ENCODE peak calls at places on chromosomes 1 and 21, in four cellular contexts. R is upper lobe of left lung, O is tibial nerve, A is heart left ventricle. V is an unnamed sample.

GRCh38 chr21:25370311-25370744 is 237.0 kb downstream of the MRPL39 start:
- DNase-seq in R (no peak), O (no peak), A (no peak), V (no peak)

GRCh38 chr1:207923561-207923960 is 12.6 kb upstream of the CD34 start:
- DNase-seq in R (peak), O (no peak), A (no peak), V (no peak)

GRCh38 chr1:61636392-61636791 is 88.5 kb downstream of the TM2D1 start:
- DNase-seq in R (no peak), O (no peak), A (no peak), V (no peak)

GRCh38 chr1:150555198-150555970 is 6.2 kb downstream of the ADAMTSL4 start:
- DNase-seq in R (no peak), O (no peak), A (no peak), V (no peak)

GRCh38 chr1:90835661-90836344 is 118.7 kb upstream of the BARHL2 start:
- DNase-seq in R (peak), O (no peak), A (peak), V (no peak)

GRCh38 chr1:165697881-165698842 is at the start of gene ALDH9A1:
- DNase-seq in R (peak), O (peak), A (peak), V (peak)

GRCh38 chr1:240801445-240801844 is 189.5 kb upstream of the GREM2 start:
- DNase-seq in R (no peak), O (peak), A (no peak), V (no peak)

GRCh38 chr21:31987696-31988095 is 114.9 kb downstream of the HUNK start:
- DNase-seq in R (no peak), O (no peak), A (no peak), V (no peak)

GRCh38 chr21:32412998-32413504 is 545 bp downstream of the EVA1C start:
- DNase-seq in R (peak), O (peak), A (peak), V (no peak)

GRCh38 chr1:24351918-24352637 is 32.9 kb downstream of the GRHL3 start:
- DNase-seq in R (no peak), O (no peak), A (no peak), V (no peak)

GRCh38 chr1:48492392-48492791 is 20.4 kb upstream of the SPATA6 start:
- DNase-seq in R (no peak), O (no peak), A (no peak), V (no peak)

GRCh38 chr1:100750002-100750885 is 30.7 kb downstream of the VCAM1 start:
- DNase-seq in R (no peak), O (no peak), A (no peak), V (no peak)

GRCh38 chr1:154446292-154446691 is 41.1 kb downstream of the IL6R start:
- DNase-seq in R (no peak), O (peak), A (no peak), V (no peak)

GRCh38 chr1:224082146-224082545 is 31.8 kb upstream of the FBXO28 start:
- DNase-seq in R (no peak), O (no peak), A (no peak), V (no peak)

DNA sequence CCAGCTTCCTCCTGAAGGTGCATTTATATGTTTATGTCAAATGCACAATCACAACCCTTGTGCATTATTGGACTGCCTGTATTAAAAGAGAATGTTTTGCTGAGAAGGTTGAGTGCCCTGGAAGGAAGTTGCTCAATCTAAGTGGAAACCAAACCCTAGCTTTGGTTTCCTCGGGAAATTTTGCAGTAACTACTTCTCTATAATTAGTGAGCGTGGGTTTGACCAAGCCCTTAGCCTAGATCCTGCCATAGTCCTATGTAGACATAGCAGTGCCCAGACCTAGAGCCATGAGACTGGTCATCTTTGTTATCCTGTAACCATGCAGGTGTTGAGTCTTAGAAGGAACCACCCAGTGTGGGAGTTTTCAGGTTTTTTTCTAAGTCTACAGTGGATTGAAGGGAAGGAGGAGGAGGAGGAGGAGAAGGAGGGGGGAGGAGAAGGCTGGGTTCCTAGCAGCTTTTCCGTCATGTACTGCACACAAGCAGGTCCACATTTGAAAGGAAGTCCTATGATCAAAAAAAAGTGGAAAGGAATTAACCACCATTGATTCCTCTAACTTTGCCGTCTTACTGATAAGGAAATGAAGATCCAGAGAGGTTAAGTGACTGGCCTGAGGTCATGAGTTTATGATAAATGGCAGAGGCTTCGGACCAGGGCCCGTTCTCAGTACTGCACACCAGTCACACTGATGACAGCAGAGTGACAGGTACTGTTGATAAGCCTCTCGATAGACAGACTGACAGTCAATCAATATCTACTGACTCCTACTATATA is 72.2 kb upstream of the LYST start:
- DNase-seq in R (no peak), O (no peak), A (no peak), V (no peak)
- TF ChIP-seq POLR2A in R (no peak), O (no peak), A (no peak), V (no peak)

DNA sequence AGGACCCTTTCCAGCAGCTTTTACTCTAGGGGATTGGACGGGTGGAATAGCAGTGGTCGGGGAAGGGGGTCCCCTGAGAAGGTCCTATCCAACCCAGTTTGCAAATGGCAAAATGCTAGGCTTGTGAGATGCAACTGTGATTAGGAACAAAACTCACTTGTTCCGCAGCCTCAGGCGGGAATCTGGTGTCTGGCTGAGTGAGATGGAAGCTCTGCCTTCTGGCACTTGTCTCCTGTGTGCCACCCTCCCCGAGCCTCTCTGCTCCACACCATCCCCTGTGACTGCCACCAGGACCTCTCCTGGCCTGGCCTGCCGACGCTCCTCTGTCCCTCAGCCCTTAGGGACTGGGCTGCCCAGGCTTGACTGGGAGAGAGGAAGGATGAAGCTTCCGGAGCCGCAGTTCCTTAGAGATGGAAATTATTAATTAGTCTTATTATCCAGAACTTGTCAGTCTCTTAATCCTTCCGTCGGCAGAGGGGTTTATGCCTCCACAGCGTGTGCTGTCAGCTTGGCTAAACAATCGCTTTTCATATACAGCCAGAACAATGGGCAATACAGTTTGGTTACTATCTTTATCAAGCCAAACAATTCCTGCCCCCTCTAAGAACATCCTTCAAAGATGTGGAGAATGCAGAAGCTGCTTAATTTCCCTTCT is 292.8 kb upstream of the VAMP3 start:
- DNase-seq in R (no peak), O (no peak), A (no peak), V (no peak)
- H3K27ac ChIP-seq in R (peak), O (peak), A (no peak), V (peak)

GRCh38 chr1:9901148-9902059 is 8.7 kb downstream of the CTNNBIP1 start:
- DNase-seq in R (no peak), O (no peak), A (peak), V (no peak)

GRCh38 chr1:9903801-9904527 is 6.1 kb downstream of the CTNNBIP1 start:
- DNase-seq in R (no peak), O (no peak), A (no peak), V (no peak)

GRCh38 chr1:9904571-9904970 is 5.5 kb downstream of the CTNNBIP1 start:
- DNase-seq in R (no peak), O (no peak), A (no peak), V (no peak)

GRCh38 chr1:9902060-9902452 is 8.0 kb downstream of the CTNNBIP1 start:
- DNase-seq in R (no peak), O (no peak), A (peak), V (no peak)

DNA sequence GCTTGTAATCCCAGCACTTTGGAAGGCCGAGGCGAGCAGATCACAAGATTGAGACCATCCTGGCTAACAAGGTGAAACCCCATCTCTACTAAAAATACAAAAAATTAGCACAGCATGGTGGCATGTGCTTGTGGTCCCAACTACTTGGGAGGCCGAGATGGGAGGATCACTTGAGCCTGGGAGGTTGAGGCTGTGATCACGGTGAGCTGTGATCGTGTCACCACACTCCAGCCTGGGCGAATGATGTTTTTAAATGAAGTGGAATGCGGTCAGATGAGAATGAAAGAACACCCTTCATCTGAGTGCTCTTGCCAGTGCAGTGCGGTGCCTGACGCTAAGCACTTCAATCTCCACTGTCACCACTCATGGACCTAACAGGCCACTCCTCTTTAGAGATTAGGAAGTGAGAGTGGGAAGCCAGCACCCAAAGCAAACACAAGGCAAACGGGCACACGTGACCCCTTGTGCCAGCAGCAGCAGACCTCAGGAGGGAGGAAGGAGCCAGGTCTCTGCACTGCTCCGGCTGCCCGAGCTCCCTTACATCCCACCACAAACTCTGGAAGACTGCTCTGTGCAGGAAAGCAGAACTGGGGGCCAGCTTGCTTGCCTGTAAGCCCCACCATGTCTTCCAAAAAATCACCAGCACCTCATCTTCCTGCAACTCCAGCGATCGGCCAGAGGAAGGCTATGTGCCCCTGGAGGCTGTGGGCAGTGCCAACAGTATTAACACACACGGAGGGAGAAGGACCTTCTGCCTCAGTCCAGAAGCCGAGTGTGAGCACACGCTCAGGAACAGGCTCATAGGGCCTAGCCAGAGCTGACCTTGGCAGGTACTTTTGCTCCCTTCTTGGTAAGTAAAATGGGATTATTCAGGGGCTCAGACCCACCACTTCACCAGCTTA is 9.7 kb downstream of the CTNNBIP1 start:
- DNase-seq in R (no peak), O (peak), A (peak), V (no peak)
- TF ChIP-seq POLR2A in R (peak), O (no peak), A (no peak), V (no peak)

GRCh38 chr1:2499260-2499659 is 23.2 kb downstream of the PLCH2 start:
- DNase-seq in R (no peak), O (no peak), A (no peak), V (no peak)
- H3K27ac ChIP-seq in R (no peak), O (no peak), A (no peak), V (no peak)

GRCh38 chr1:184930645-184931044 is 43.7 kb downstream of the NIBAN1 start:
- DNase-seq in R (no peak), O (no peak), A (no peak), V (no peak)
- TF ChIP-seq POLR2A in R (no peak), O (no peak), A (no peak), V (no peak)

DNA sequence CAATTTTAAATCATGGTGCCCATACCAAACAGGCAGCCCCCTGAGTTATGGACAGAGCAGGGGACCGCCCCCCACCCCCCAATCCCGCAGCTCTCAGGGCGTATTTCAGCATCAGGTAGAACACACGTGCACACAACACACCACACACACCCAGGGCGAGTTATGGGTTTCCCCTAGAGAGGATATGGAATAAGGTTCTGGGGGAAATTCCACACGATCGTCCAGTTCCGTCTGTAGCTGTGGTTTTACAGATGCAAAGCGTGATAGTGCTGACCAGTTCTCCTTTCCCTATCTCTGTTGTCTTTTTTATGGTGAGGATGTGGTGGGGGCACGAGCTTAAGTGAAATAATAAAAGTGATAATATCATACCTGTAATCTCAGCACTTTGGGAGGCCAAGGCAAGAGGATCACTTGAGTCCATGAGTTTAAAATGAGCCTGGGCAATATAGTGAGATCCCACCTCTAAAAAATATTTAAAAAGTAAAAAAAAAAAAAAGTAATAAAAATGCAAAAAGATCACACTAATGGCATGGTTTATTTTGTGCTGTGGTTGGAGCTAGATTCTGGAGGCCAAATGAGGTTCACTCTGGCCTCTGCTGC is 25.1 kb downstream of the C2CD2 start:
- DNase-seq in R (no peak), O (no peak), A (no peak), V (no peak)
- H3K27ac ChIP-seq in R (peak), O (no peak), A (peak), V (peak)

DNA sequence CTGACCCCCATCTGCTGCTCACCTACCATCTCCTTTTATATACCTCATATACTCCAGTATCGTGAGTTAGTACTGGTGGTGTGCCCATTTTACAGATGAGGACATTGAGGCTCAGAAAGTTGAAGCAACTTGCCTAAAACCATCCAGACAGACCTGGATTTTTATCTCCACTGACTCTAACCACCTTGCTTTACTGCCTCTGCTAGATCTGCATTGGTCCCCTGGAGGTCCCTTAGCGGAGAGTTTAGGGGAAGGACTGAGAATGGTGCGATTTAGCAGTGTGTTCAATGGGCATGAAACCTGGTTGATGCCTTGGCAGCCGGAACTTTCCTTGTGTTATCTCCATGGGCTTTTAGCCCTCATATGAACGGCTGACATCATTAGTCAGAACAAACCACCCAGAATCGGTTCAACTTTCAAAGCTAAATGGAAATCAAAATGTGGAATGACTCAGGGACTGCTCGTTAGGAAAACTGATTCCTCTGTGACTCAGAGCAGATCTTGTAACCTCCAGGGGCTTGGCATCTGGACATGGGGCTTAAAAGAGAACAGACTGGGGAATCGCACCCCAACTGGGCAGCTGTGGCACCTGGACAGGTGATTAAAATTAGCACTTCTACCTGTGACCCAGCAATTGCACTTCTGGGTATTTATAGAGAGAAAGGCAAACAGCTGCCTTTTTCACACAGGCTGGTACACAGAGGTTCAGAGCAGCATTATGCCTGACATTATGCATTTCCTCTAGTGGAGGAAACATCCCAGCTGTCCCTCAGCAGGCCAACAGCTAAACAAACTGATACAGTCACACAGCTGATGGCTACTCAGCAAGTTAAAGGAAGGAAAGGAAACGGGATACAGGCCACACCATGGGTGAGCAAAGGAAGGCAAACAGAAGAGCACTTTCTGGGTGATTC is 25.3 kb downstream of the TMEM51 start:
- DNase-seq in R (no peak), O (no peak), A (no peak), V (no peak)
- TF ChIP-seq POLR2A in R (no peak), O (no peak), A (no peak), V (no peak)

GRCh38 chr1:19469004-19469403 is 16.3 kb downstream of the CAPZB start:
- DNase-seq in R (no peak), O (no peak), A (no peak), V (no peak)
- H3K27ac ChIP-seq in R (peak), O (no peak), A (peak), V (peak)